ENCODE peak calls at places on chromosomes 7 and 10, in seven cellular contexts. One of them, this sample, is unnamed.

GRCh38 chr10:69769395-69769989 is 32.2 kb upstream of the COL13A1 start:
- DNase-seq in lower lobe of right lung: no peak
- DNase-seq in uterus: no peak
- DNase-seq in stomach: no peak
- DNase-seq in cardiac muscle cell: peak; percentile 81
- DNase-seq in ovary: no peak
- DNase-seq in naive thymus-derived CD4-positive, alpha-beta T cell: no peak
- DNase-seq in this sample: peak; percentile 81

GRCh38 chr7:134432296-134433152 is 26.4 kb downstream of the AKR1B1 start:
- DNase-seq in lower lobe of right lung: peak; percentile 87
- DNase-seq in uterus: peak; percentile 87
- DNase-seq in stomach: peak; percentile 84
- DNase-seq in cardiac muscle cell: peak; percentile 95
- DNase-seq in ovary: peak; percentile 86
- DNase-seq in naive thymus-derived CD4-positive, alpha-beta T cell: peak; percentile 53
- DNase-seq in this sample: peak; percentile 86

GRCh38 chr10:61336831-61337230 is 116.3 kb downstream of the TMEM26 start:
- DNase-seq in lower lobe of right lung: no peak
- DNase-seq in uterus: no peak
- DNase-seq in stomach: no peak
- DNase-seq in cardiac muscle cell: no peak
- DNase-seq in ovary: no peak
- DNase-seq in naive thymus-derived CD4-positive, alpha-beta T cell: no peak
- DNase-seq in this sample: no peak

GRCh38 chr7:27148031-27148775 is 629 bp upstream of the HOXA6 start:
- DNase-seq in lower lobe of right lung: peak; percentile 46
- DNase-seq in uterus: peak; percentile 31
- DNase-seq in stomach: no peak
- DNase-seq in cardiac muscle cell: no peak
- DNase-seq in ovary: no peak
- DNase-seq in naive thymus-derived CD4-positive, alpha-beta T cell: no peak
- DNase-seq in this sample: peak; percentile 68

GRCh38 chr7:101990811-101991418 is 173.5 kb downstream of the CUX1 start:
- DNase-seq in lower lobe of right lung: no peak
- DNase-seq in uterus: no peak
- DNase-seq in stomach: no peak
- DNase-seq in cardiac muscle cell: no peak
- DNase-seq in ovary: no peak
- DNase-seq in naive thymus-derived CD4-positive, alpha-beta T cell: peak; percentile 1
- DNase-seq in this sample: no peak

GRCh38 chr7:11373546-11374142 is 400.0 kb downstream of the PHF14 start:
- DNase-seq in lower lobe of right lung: no peak
- DNase-seq in uterus: no peak
- DNase-seq in stomach: no peak
- DNase-seq in cardiac muscle cell: peak; percentile 20
- DNase-seq in ovary: no peak
- DNase-seq in naive thymus-derived CD4-positive, alpha-beta T cell: no peak
- DNase-seq in this sample: no peak

GRCh38 chr7:20158684-20159083 is 58.5 kb downstream of the MACC1 start:
- DNase-seq in lower lobe of right lung: no peak
- DNase-seq in uterus: no peak
- DNase-seq in stomach: no peak
- DNase-seq in cardiac muscle cell: peak; percentile 66
- DNase-seq in ovary: no peak
- DNase-seq in naive thymus-derived CD4-positive, alpha-beta T cell: no peak
- DNase-seq in this sample: no peak

GRCh38 chr7:76220185-76221057 is 18.7 kb downstream of the SRRM3 start:
- DNase-seq in lower lobe of right lung: no peak
- DNase-seq in uterus: no peak
- DNase-seq in stomach: no peak
- DNase-seq in cardiac muscle cell: peak; percentile 87
- DNase-seq in ovary: no peak
- DNase-seq in naive thymus-derived CD4-positive, alpha-beta T cell: no peak
- DNase-seq in this sample: no peak

GRCh38 chr10:122565766-122566206 is 5.2 kb downstream of the DMBT1 start:
- DNase-seq in lower lobe of right lung: peak; percentile 80
- DNase-seq in uterus: peak; percentile 85
- DNase-seq in stomach: peak; percentile 78
- DNase-seq in cardiac muscle cell: peak; percentile 91
- DNase-seq in ovary: peak; percentile 87
- DNase-seq in naive thymus-derived CD4-positive, alpha-beta T cell: peak; percentile 24
- DNase-seq in this sample: peak; percentile 81

GRCh38 chr10:37760817-37761216 is 96.6 kb downstream of the ZNF248 start:
- DNase-seq in lower lobe of right lung: no peak
- DNase-seq in uterus: no peak
- DNase-seq in stomach: no peak
- DNase-seq in cardiac muscle cell: no peak
- DNase-seq in ovary: no peak
- DNase-seq in naive thymus-derived CD4-positive, alpha-beta T cell: no peak
- DNase-seq in this sample: no peak

GRCh38 chr7:14016950-14017349 is 27.5 kb upstream of the ETV1 start:
- DNase-seq in lower lobe of right lung: no peak
- DNase-seq in uterus: no peak
- DNase-seq in stomach: no peak
- DNase-seq in cardiac muscle cell: no peak
- DNase-seq in ovary: no peak
- DNase-seq in naive thymus-derived CD4-positive, alpha-beta T cell: no peak
- DNase-seq in this sample: no peak

GRCh38 chr10:86900955-86901354 is 56.5 kb downstream of the MMRN2 start:
- DNase-seq in lower lobe of right lung: peak; percentile 62
- DNase-seq in uterus: peak; percentile 35
- DNase-seq in stomach: peak; percentile 68
- DNase-seq in cardiac muscle cell: peak; percentile 92
- DNase-seq in ovary: peak; percentile 72
- DNase-seq in naive thymus-derived CD4-positive, alpha-beta T cell: no peak
- DNase-seq in this sample: peak; percentile 83

GRCh38 chr7:140605337-140605736 is 35.3 kb downstream of the DENND2A start:
- DNase-seq in lower lobe of right lung: no peak
- DNase-seq in uterus: no peak
- DNase-seq in stomach: no peak
- DNase-seq in cardiac muscle cell: no peak
- DNase-seq in ovary: no peak
- DNase-seq in naive thymus-derived CD4-positive, alpha-beta T cell: no peak
- DNase-seq in this sample: no peak

GRCh38 chr10:11728353-11728752 is 13.8 kb upstream of the ECHDC3 start:
- DNase-seq in lower lobe of right lung: no peak
- DNase-seq in uterus: no peak
- DNase-seq in stomach: no peak
- DNase-seq in cardiac muscle cell: no peak
- DNase-seq in ovary: no peak
- DNase-seq in naive thymus-derived CD4-positive, alpha-beta T cell: no peak
- DNase-seq in this sample: no peak

DNA sequence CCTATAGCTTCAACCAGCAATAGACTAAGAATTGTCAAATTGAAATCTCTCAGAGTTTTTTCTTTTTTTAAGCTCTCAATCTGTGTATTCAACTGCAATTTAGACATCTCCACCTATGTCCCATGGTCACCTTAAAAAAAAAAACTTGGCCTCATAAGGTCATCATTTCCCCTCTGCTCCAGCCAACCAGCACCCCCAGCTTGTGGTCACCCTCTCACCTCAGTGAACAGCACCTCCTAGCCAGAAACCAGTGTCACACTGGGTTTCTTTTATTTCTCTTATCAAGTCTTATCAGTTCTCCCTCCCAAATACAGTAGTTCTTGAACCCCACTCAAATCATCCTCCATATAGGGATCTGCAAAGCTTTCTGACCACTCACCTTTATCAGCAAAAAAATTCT is 4.0 kb downstream of the ITGB1 start:
- DNase-seq in lower lobe of right lung: no peak
- DNase-seq in uterus: no peak
- DNase-seq in stomach: no peak
- DNase-seq in cardiac muscle cell: no peak
- DNase-seq in ovary: no peak
- DNase-seq in naive thymus-derived CD4-positive, alpha-beta T cell: no peak
- DNase-seq in this sample: no peak
- H3K27ac ChIP-seq in lower lobe of right lung: peak overlapping the region; percentile 1
- H3K27ac ChIP-seq in uterus: peak overlapping the region; percentile 96
- H3K27ac ChIP-seq in stomach: peak overlapping the region; percentile 97
- H3K27ac ChIP-seq in cardiac muscle cell: peak overlapping the region; percentile 85
- H3K27ac ChIP-seq in ovary: no peak overlapping the region
- H3K27ac ChIP-seq in naive thymus-derived CD4-positive, alpha-beta T cell: no peak overlapping the region
- H3K27ac ChIP-seq in this sample: peak overlapping the region; percentile 54

GRCh38 chr7:98293265-98293664 is 11.8 kb downstream of the BRI3 start:
- DNase-seq in lower lobe of right lung: no peak
- DNase-seq in uterus: no peak
- DNase-seq in stomach: no peak
- DNase-seq in cardiac muscle cell: no peak
- DNase-seq in ovary: no peak
- DNase-seq in naive thymus-derived CD4-positive, alpha-beta T cell: no peak
- DNase-seq in this sample: no peak

GRCh38 chr7:98294326-98294725 is 12.8 kb downstream of the BRI3 start:
- DNase-seq in lower lobe of right lung: no peak
- DNase-seq in uterus: no peak
- DNase-seq in stomach: no peak
- DNase-seq in cardiac muscle cell: no peak
- DNase-seq in ovary: no peak
- DNase-seq in naive thymus-derived CD4-positive, alpha-beta T cell: no peak
- DNase-seq in this sample: no peak

GRCh38 chr7:98293746-98294145 is 12.3 kb downstream of the BRI3 start:
- DNase-seq in lower lobe of right lung: no peak
- DNase-seq in uterus: no peak
- DNase-seq in stomach: no peak
- DNase-seq in cardiac muscle cell: no peak
- DNase-seq in ovary: no peak
- DNase-seq in naive thymus-derived CD4-positive, alpha-beta T cell: no peak
- DNase-seq in this sample: no peak

GRCh38 chr7:98295467-98296220 is 14.2 kb downstream of the BRI3 start:
- DNase-seq in lower lobe of right lung: no peak
- DNase-seq in uterus: no peak
- DNase-seq in stomach: no peak
- DNase-seq in cardiac muscle cell: no peak
- DNase-seq in ovary: no peak
- DNase-seq in naive thymus-derived CD4-positive, alpha-beta T cell: no peak
- DNase-seq in this sample: no peak

DNA sequence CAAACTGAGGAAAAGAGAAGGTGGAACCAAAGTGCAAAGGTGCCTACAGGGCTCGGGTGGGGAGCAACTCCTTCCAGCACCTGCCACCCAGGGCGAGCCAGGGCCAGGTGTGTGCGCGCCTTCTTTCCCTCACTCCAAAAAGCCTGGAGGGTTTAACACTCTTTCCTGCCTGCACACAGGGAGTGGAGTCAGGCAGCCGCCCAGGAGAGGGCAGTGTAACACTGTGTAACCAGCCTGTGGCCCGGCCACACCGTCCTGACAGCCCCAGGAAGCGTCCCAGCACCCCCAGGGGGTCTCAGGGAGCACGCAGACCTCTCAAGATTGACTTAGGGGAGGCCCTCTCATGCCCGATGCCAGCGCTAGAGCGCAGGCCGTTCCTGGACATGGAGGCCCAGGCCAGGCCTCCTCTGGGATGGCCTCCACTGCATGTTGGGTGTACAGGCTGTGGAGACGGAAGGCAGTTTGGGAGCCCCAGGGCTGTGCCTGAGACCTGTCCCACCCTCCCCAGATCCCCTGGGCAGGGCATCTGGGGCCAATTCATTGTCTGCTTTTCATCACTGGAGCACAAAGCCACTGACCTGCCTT is 13.4 kb downstream of the BRI3 start:
- DNase-seq in lower lobe of right lung: peak; percentile 63
- DNase-seq in uterus: no peak
- DNase-seq in stomach: peak; percentile 78
- DNase-seq in cardiac muscle cell: peak; percentile 66
- DNase-seq in ovary: no peak
- DNase-seq in naive thymus-derived CD4-positive, alpha-beta T cell: no peak
- DNase-seq in this sample: no peak
- H3K27ac ChIP-seq in lower lobe of right lung: no peak overlapping the region
- H3K27ac ChIP-seq in uterus: no peak overlapping the region
- H3K27ac ChIP-seq in stomach: peak overlapping the region; percentile 31
- H3K27ac ChIP-seq in cardiac muscle cell: no peak overlapping the region
- H3K27ac ChIP-seq in ovary: no peak overlapping the region
- H3K27ac ChIP-seq in naive thymus-derived CD4-positive, alpha-beta T cell: no peak overlapping the region
- H3K27ac ChIP-seq in this sample: no peak overlapping the region

DNA sequence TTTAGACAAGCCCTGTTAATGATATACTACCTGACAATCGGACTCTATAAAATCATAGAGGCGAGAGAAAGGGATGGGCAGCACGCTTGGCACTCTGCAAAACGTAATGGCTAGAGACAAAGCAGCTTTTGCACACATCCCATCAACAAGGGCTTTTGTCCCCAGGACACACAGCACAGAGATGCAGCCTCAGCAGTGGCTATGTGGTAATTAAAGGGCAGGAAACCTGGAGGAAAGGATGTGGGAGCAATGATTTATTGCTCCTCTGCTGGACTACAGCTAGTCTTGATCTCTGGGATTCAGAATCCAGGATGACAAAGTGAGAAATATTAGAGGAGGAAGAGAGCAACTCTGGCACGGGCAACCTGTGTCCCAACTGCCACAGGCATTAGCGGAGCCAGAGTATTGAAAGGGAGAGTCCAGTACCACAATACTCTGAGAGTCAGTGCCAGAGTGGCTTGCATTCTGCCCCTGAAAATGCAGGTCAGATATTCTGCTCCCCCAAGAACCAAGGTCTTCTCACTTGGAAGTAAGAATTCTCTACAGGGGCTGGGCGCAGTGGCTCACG is 96.5 kb downstream of the ARMH3 start:
- DNase-seq in lower lobe of right lung: no peak
- DNase-seq in uterus: no peak
- DNase-seq in stomach: no peak
- DNase-seq in cardiac muscle cell: no peak
- DNase-seq in ovary: no peak
- DNase-seq in naive thymus-derived CD4-positive, alpha-beta T cell: no peak
- DNase-seq in this sample: no peak
- H3K27ac ChIP-seq in lower lobe of right lung: no peak overlapping the region
- H3K27ac ChIP-seq in uterus: no peak overlapping the region
- H3K27ac ChIP-seq in stomach: no peak overlapping the region
- H3K27ac ChIP-seq in cardiac muscle cell: peak overlapping the region; percentile 70
- H3K27ac ChIP-seq in ovary: no peak overlapping the region
- H3K27ac ChIP-seq in naive thymus-derived CD4-positive, alpha-beta T cell: no peak overlapping the region
- H3K27ac ChIP-seq in this sample: no peak overlapping the region

DNA sequence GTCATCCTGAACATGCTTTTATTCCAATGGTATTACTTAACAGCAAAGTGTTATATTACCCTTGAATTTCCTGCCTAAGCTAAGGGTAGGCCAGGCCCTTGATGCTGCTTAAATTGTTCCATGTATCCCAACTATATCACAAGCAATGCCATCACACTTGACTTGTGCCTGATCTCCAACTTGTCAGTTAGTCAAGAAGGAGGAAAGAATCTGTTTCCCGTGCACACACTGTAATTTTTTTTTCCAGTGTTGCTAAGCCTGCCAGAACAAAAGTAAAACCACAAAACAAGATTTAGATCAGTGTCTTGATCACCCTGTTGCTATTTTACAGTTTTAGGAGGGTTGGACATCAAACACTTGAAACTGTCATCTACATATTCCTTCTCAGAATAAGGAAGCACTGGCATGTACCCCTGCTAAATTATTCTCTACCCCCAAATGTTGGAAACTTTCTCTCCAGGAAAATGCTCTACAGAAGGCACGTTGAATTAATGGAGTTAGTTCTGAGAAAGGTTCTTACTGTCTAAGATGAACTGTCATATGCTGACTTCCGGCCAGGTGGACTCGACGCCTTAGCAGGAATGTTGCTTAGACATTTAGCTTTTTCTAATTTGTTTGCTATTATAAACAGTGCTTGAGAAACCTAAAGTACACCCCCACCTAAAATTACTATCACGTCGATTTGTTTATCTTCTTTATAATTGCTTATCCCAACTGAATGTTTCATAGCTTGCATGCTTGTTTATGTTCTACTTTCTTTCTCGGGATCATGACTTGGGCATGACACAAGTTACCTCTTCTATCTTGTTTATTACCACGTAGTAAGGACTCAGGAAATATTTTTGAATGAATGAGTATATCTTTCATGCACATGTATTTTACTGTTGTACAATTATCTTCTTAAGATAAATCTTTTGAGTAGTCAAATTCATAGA is 105.6 kb upstream of the ZNF438 start:
- DNase-seq in lower lobe of right lung: no peak
- DNase-seq in uterus: no peak
- DNase-seq in stomach: no peak
- DNase-seq in cardiac muscle cell: peak; percentile 45
- DNase-seq in ovary: no peak
- DNase-seq in naive thymus-derived CD4-positive, alpha-beta T cell: peak; percentile 46
- DNase-seq in this sample: no peak
- H3K27ac ChIP-seq in lower lobe of right lung: peak overlapping the region; percentile 26
- H3K27ac ChIP-seq in uterus: peak overlapping the region; percentile 49
- H3K27ac ChIP-seq in stomach: peak overlapping the region; percentile 22
- H3K27ac ChIP-seq in cardiac muscle cell: peak overlapping the region; percentile 3
- H3K27ac ChIP-seq in ovary: no peak overlapping the region
- H3K27ac ChIP-seq in naive thymus-derived CD4-positive, alpha-beta T cell: peak overlapping the region; percentile 34
- H3K27ac ChIP-seq in this sample: peak overlapping the region; percentile 48

This sample was measured in coronary artery.